ENCODE peak calls at places on chromosomes 3 and 15, in five cellular contexts. Z is HCT116, L is GM12878, W is K562, E is H1. V is an unnamed sample.

GRCh38 chr3:44000586-44000985 is 241.1 kb upstream of the TOPAZ1 start:
- DNase-seq in L (no peak), W (no peak), Z (no peak), E (no peak), V (no peak)

GRCh38 chr3:35664460-35664919 is 25.2 kb downstream of the ARPP21 start:
- DNase-seq in L (peak), Z (no peak), W (no peak), E (no peak), V (no peak)

GRCh38 chr3:163315786-163316185 is 1762.5 kb downstream of the SI start:
- DNase-seq in W (no peak), L (no peak), E (no peak), Z (no peak), V (no peak)

GRCh38 chr15:44782516-44782915 is 46.2 kb downstream of the TRIM69 start:
- DNase-seq in W (no peak), L (no peak), Z (no peak), E (no peak), V (no peak)

GRCh38 chr15:48400086-48400485 is 68.9 kb downstream of the DUT start:
- DNase-seq in W (no peak), E (no peak), L (no peak), Z (no peak), V (no peak)

GRCh38 chr15:83871808-83872559 is 218.1 kb downstream of the ADAMTSL3 start:
- DNase-seq in W (peak), Z (no peak), E (no peak), L (peak), V (no peak)

GRCh38 chr3:135736740-135737139 is 228.8 kb upstream of the PPP2R3A start:
- DNase-seq in W (peak), Z (peak), L (no peak), E (peak), V (peak)

GRCh38 chr3:127043041-127043641 is 60.2 kb downstream of the PLXNA1 start:
- DNase-seq in L (no peak), W (no peak), E (no peak), Z (no peak), V (no peak)

GRCh38 chr15:51128701-51129100 is 34.0 kb upstream of the TNFAIP8L3 start:
- DNase-seq in Z (no peak), L (no peak), E (no peak), W (no peak), V (no peak)

GRCh38 chr3:172181936-172182708 is 142.7 kb downstream of the FNDC3B start:
- DNase-seq in E (no peak), Z (no peak), L (no peak), W (peak), V (no peak)

GRCh38 chr3:43733459-43734384 is 43.0 kb downstream of the ABHD5 start:
- DNase-seq in L (no peak), W (no peak), E (no peak), Z (no peak), V (no peak)

GRCh38 chr15:82312611-82313349 is 36.5 kb downstream of the GOLGA6L10 start:
- DNase-seq in E (no peak), W (no peak), L (no peak), Z (no peak), V (no peak)

GRCh38 chr15:89088605-89089315 is 504 bp downstream of the ABHD2 start:
- DNase-seq in L (no peak), W (peak), Z (no peak), E (no peak), V (no peak)

GRCh38 chr15:28096720-28097431 is 2.2 kb downstream of the OCA2 start:
- DNase-seq in W (no peak), E (no peak), Z (no peak), L (no peak), V (no peak)
- H3K4me3 ChIP-seq in W (peak), E (peak), Z (no peak), L (peak), V (peak)

DNA sequence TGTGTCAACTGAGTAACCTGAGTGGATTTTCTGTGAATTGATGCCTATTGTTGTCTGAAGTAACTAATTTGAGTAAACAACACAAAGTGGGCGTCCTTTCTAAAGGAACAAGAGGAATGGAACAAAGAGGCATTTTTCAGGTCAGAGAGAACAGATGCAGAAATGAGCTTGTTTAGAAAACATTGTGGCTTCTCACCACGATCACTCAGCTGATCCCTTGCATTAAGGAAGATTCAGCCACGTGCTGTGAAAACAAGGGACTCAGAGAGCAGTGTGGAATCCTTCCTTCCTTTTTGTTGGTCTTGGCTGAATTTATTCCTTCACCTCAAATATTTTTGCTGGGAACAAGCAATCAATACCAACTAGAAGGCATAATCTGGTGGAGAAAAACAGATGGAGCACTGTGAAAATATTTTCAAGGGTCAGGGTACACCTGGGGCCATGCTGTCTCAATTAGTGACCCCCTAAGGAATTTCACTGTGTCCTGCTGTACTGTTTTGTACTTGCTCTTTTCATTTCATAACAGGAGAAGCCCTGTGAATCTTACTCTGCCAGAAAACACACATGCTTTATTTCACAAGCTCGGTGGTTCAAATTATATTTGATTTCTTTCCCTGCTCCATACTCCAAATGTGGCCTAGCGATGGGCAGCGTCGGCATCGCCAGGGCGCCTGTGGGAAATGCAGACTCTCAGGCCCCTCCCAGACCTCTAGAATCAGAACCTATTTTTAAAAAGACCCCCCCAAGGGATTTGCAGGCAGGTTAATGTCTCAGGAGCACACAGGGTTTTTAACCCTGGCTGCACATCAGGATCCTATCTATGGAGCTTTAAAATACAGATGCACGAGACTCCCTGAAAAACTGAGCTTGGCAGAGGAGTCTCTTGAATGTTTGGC is 11.6 kb upstream of the SLC6A20 start:
- DNase-seq in E (no peak), Z (no peak), W (no peak), L (no peak), V (no peak)
- TF ChIP-seq ZNF274 in E (no peak), Z (no peak), W (no peak), L (no peak), V (no peak)

DNA sequence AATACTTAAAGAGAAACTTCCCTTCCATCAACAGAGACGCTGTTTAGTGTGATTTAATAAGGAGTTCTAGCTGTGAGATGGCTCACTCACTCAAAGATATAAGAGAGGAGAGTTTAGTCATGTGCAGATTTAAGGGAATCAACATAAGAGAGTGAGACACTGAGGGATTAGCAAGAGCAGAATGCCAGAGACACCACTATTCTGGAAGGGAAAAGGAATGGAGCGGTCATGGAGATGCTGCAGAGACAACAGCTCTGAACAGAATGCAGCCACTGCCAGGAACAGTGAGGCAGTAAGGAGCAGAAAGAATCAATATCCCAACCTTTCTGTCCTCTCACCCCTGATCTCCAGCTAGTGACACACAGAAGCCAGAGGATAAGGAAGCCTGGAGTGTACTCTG is 248.8 kb downstream of the MBNL1 start:
- DNase-seq in W (no peak), L (no peak), Z (no peak), E (no peak), V (peak)
- H3K4me3 ChIP-seq in W (no peak), L (no peak), Z (no peak), E (no peak), V (no peak)

DNA sequence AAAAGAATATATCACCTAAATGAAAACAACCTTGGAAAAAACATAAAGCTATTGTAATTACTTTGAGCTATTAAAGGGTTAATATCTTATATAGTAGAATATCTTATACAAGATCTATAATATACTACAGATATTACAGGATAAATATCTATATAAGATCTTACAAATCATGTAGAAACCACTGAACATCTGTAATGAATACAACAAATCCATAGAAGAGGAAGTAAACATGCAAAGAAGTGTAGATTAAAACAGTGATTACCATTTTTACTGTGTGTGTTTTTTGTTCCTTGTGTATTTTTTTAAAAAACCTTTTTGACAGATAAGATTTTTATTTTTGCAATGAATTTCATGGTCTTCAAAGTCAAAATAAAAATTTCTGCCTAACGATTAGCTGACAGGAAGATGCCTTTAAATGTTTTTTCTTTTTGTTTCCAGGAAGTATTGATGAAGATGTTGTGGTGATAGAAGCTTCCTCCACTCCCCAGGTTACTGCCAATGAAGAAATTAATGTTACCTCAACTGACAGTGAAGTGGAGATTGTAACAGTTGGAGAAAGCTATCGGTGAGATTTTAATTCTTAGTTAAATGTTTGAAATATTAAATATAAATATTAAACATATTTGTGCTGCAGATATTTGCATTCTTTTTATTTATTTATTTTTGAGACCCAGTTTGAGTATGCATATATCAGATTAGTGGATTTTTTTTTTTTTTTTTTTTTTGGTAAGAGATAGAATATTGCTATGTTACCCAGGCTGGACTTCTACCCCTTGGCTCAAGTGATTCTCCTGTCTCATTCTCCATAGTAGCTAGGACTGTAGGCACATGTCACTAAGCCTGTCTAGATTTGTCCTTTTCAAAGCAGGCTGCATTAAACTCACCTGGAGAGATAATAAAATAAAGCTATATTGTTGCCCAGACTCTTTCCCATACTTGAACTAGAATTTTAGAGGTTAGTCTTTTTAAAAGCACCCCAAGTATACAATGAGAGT is 52.8 kb upstream of the CCNB2 start:
- DNase-seq in W (no peak), E (no peak), L (no peak), Z (no peak), V (no peak)
- TF ChIP-seq ZNF274 in W (no peak), E (no peak), L (no peak), Z (no peak), V (no peak)

GRCh38 chr3:31959951-31960792 is 20.9 kb downstream of the OSBPL10 start:
- DNase-seq in L (no peak), Z (no peak), E (no peak), W (no peak), V (peak)
- H3K4me3 ChIP-seq in L (no peak), Z (no peak), E (peak), W (no peak), V (peak)

GRCh38 chr3:138118863-138119766 is 3.7 kb upstream of the DZIP1L start:
- DNase-seq in L (peak), Z (peak), W (peak), E (no peak), V (peak)
- TF ChIP-seq ZNF274 in L (no peak), Z (no peak), W (no peak), E (no peak), V (no peak)